ENCODE peak calls at places on chromosomes 11 and 22, in four cellular contexts. V is astrocyte, B is tibial nerve, P is GM12878. M is an unnamed sample.

GRCh38 chr11:11416917-11417316 is 63.9 kb upstream of the CSNK2A3 start:
- DNase-seq in B (no peak), V (peak), P (no peak), M (peak)

GRCh38 chr11:66607126-66607834 is 9.2 kb upstream of the RBM14 start:
- DNase-seq in V (peak), P (no peak), B (peak), M (peak)

GRCh38 chr11:13118691-13119090 is 109.6 kb downstream of the RASSF10 start:
- DNase-seq in V (no peak), P (no peak), B (no peak), M (no peak)

GRCh38 chr11:44992181-44992582 is 41.5 kb upstream of the TP53I11 start:
- DNase-seq in P (no peak), B (no peak), V (no peak), M (no peak)

GRCh38 chr11:65502274-65502851 is 3.5 kb downstream of the MALAT1 start:
- DNase-seq in V (peak), P (no peak), B (no peak), M (peak)

GRCh38 chr11:70901951-70902521 is 350.3 kb downstream of the SHANK2 start:
- DNase-seq in P (no peak), V (no peak), B (peak), M (no peak)

GRCh38 chr11:120340529-120340928 is 4.3 kb downstream of the ARHGEF12 start:
- DNase-seq in V (no peak), P (no peak), B (no peak), M (no peak)

GRCh38 chr11:31817054-31817620 is 6.0 kb upstream of the PAX6 start:
- DNase-seq in V (peak), B (no peak), P (no peak), M (no peak)

GRCh38 chr22:46905415-46905814 is 143.0 kb downstream of the TBC1D22A start:
- DNase-seq in V (no peak), P (no peak), B (no peak), M (no peak)

GRCh38 chr11:119236490-119236889 is 30.4 kb downstream of the CBL start:
- DNase-seq in P (no peak), B (no peak), V (peak), M (no peak)

GRCh38 chr11:46176421-46176820 is 55.2 kb upstream of the PHF21A start:
- DNase-seq in P (no peak), V (no peak), B (no peak), M (no peak)

GRCh38 chr11:63713776-63714175 is 32.5 kb downstream of the RTN3 start:
- DNase-seq in V (no peak), B (no peak), P (no peak), M (no peak)

GRCh38 chr22:44916281-44917231 is 93.2 kb downstream of the PHF21B start:
- DNase-seq in V (no peak), P (no peak), B (no peak), M (no peak)

GRCh38 chr11:3626250-3626960 is 15.4 kb downstream of the ART5 start:
- DNase-seq in V (no peak), B (peak), P (no peak), M (no peak)

GRCh38 chr11:116231540-116231939 is 541.2 kb downstream of the BUD13 start:
- DNase-seq in P (no peak), B (no peak), V (no peak), M (no peak)

GRCh38 chr11:78499971-78500370 is 74.7 kb downstream of the NARS2 start:
- DNase-seq in P (no peak), B (no peak), V (peak), M (peak)

GRCh38 chr11:8180469-8180868 is 11.6 kb upstream of the RIC3 start:
- DNase-seq in P (no peak), B (no peak), V (no peak), M (no peak)

GRCh38 chr11:118921929-118922744 is 3.6 kb downstream of the BCL9L start:
- DNase-seq in V (peak), B (no peak), P (no peak), M (peak)

GRCh38 chr11:11635456-11635855 is 13.7 kb upstream of the GALNT18 start:
- DNase-seq in V (no peak), B (no peak), P (no peak), M (no peak)

GRCh38 chr11:116829525-116830183 is at the start of gene APOC3:
- DNase-seq in V (no peak), B (no peak), P (no peak), M (peak)

GRCh38 chr11:75588067-75588481 is 26.0 kb downstream of the SERPINH1 start:
- DNase-seq in B (no peak), V (no peak), P (no peak), M (no peak)

GRCh38 chr11:86969258-86969657 is 14.1 kb upstream of the FZD4 start:
- DNase-seq in B (no peak), V (no peak), P (no peak), M (no peak)

GRCh38 chr11:117979481-117980211 is 6.5 kb upstream of the IL10RA start:
- DNase-seq in P (peak), B (no peak), V (no peak), M (no peak)

GRCh38 chr11:114276077-114276476 is 20.1 kb upstream of the NNMT start:
- DNase-seq in B (no peak), P (no peak), V (no peak), M (no peak)

GRCh38 chr11:7351228-7351627 is 99.5 kb downstream of the SYT9 start:
- DNase-seq in B (no peak), P (no peak), V (no peak), M (no peak)

GRCh38 chr11:77506857-77507256 is 33.0 kb upstream of the PAK1 start:
- DNase-seq in V (peak), P (no peak), B (no peak), M (no peak)

GRCh38 chr11:792873-793272 is 3.0 kb upstream of the CEND1 start:
- DNase-seq in V (no peak), P (no peak), B (no peak), M (no peak)

GRCh38 chr11:131674051-131674755 is 303.8 kb downstream of the NTM start:
- DNase-seq in P (no peak), B (peak), V (peak), M (peak)

GRCh38 chr11:96337541-96338530 is 5.2 kb downstream of the MAML2 start:
- DNase-seq in V (no peak), P (no peak), B (no peak), M (peak)

GRCh38 chr11:62221498-62221897 is 13.0 kb downstream of the SCGB2A1 start:
- DNase-seq in V (no peak), P (no peak), B (no peak), M (no peak)

GRCh38 chr11:62223095-62223494 is 14.6 kb downstream of the SCGB2A1 start:
- DNase-seq in V (peak), P (no peak), B (no peak), M (no peak)

GRCh38 chr11:62217191-62217748 is 8.8 kb downstream of the SCGB2A1 start:
- DNase-seq in V (no peak), P (no peak), B (no peak), M (no peak)
- TF ChIP-seq CTCF in V (peak), P (peak), B (no peak), M (peak)

GRCh38 chr11:47328449-47329390 is 23.8 kb downstream of the MYBPC3 start:
- DNase-seq in P (peak), V (no peak), B (no peak), M (no peak)

GRCh38 chr11:47332303-47332711 is 20.2 kb downstream of the MYBPC3 start:
- DNase-seq in B (no peak), V (no peak), P (no peak), M (no peak)

GRCh38 chr11:47329431-47329993 is 23.0 kb downstream of the MYBPC3 start:
- DNase-seq in V (no peak), P (no peak), B (no peak), M (no peak)

GRCh38 chr11:47331454-47332302 is 20.8 kb downstream of the MYBPC3 start:
- DNase-seq in B (no peak), P (no peak), V (no peak), M (no peak)

DNA sequence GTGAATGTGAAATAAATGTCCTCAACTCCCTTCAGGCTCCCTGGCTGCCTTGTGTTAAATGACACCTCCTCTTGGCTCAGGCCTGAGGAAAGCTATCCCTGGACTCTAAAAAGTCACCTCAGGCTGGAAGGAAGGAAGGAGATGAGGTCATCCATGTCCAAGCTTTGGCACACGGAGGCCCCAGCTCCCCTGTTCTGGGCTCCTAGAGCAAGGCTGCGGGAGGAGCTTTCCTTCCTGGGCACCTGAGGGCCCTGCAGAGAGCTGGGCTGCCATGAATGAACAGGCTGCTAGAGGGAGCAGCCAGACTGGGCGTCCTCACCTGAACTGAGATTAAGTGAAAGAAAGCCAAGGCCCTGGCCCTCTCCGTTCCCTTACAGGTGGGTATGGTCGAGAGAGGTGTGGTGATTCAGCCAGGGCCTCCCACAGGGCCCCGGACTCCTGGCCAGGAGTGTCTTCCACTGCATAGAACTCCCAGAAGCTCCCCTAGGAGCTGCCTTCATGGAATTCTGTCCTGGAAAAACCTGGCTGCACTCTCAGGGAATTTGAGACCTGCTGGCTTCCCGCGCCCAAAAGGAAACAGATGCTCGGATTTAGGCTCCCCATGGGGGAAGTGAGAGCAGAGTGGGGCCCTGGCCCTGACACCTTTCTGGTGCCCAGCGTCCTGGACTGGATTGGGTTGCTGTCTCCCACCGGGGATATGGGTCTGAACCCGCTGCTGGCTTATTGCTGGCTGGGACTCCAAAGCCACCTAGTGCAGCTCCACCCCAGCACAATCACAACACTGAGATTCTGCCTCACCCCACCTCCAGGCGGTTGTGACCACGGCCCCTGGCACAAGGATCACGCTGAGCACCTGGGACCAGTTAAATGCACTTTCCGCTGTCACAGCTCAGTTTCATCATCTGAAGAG is 22.2 kb downstream of the MYBPC3 start:
- DNase-seq in P (no peak), V (no peak), B (no peak), M (no peak)
- TF ChIP-seq CTCF in P (no peak), V (no peak), B (no peak), M (no peak)

DNA sequence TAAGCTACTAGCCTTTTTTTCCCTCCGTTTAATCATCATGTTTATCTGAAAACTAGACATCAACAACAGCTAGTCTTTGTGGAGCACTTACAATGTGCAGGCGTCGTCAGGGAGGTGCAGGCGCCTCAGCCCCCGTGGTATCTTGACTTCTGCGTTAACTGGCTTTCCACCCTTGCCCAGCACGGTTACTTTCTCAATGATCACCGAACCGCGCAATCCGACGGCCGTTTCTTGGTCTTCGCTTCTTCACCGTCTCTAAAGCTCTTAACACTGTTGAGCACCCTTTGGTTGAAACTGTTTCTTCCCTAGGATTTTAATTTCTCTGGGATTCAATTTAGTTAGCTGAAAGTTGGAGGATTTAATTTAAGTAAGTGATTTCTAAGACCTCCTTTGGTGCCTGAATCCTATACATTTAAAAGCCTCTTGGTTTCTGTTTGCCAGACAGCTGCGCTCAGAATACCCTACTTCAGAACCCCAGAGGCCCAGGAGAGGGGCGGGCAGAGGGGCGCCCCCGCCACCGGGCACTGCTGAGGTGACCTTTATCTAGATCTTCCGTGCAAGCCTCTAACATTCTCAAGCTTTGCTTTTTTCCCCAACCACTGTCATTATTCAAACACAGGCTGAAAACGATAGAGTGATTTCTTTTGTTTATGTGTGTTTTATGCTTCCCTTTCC is 18.0 kb upstream of the TMEM218 start:
- DNase-seq in P (no peak), V (no peak), B (no peak), M (no peak)
- TF ChIP-seq CTCF in P (no peak), V (no peak), B (no peak), M (no peak)

DNA sequence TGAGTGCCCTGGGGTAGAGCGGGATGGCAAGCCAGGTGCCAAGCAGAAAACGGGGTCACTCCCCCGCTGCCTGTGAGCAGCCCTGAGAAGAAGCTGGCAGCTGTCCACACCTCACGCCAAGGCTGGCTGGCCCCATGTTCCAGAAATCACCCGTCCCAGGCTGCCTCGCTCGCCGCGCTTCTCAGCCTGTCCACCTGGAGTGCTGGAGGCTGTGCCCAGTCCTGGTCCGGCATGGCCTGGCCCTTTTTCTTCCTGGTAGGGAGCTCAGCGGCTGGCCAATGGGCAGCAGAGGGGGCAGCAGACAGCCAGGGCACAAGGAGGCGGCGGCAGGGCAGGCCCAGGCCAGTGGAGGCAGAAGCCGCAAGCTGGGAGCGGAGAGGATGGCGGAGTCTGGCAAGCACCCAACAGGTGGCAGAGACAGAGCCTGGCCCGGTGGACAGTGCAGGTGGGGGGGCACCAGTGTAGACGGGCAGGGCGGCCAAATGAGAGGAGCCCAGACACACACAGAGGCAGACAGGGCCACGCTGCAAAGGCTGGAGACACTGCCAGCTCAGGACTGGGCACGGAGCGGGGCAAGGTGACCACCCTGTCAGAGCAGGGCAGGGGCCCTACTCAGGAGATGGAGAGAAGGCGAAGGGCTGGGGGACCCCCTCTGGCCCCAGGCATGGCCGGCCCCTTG is 37.2 kb upstream of the TH start:
- DNase-seq in P (no peak), B (no peak), V (no peak), M (no peak)
- TF ChIP-seq CTCF in P (no peak), B (no peak), V (no peak), M (no peak)

GRCh38 chr22:47943729-47944700 is 1181.6 kb downstream of the TBC1D22A start:
- DNase-seq in V (no peak), B (no peak), P (no peak), M (no peak)

GRCh38 chr22:47944941-47945340 is 1182.5 kb downstream of the TBC1D22A start:
- DNase-seq in V (no peak), B (no peak), P (no peak), M (no peak)

DNA sequence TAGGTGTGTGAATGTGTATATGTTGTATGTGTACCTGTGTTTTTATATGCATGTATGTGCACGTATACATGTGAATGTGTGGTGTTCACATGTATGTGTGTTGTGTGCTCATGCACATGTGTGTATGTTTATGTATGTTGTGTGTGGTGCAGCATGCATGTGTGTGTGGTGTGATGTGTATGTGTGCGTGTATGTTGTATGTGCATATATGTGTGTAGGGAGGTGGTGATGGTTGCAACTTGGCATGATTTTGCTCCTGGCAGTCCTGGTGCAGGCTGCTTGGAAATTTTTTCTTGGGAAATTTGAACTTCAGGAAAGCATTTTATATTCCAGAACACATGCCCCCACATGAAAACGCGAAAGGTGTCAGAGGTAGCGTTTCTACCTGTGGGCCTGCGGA is 1177.8 kb downstream of the TBC1D22A start:
- DNase-seq in V (no peak), P (no peak), B (no peak), M (no peak)
- TF ChIP-seq CTCF in V (no peak), P (no peak), B (no peak), M (no peak)

M was measured in AG10803.